ENCODE peak calls at places on chromosomes 1 and 21, in six cellular contexts. Q is H9, H is hepatocyte, J is mesenchymal stem cell, L is IMR-90, F is PC-9. U is an unnamed sample.

GRCh38 chr1:218350022-218350525 is 4.9 kb downstream of the TGFB2 start:
- DNase-seq in J (no peak), H (no peak), L (no peak), F (no peak), Q (no peak), U (no peak)

GRCh38 chr1:223670458-223671159 is 5.1 kb upstream of the CAPN8 start:
- DNase-seq in F (peak), Q (peak), L (peak), J (peak), H (peak), U (peak)

GRCh38 chr1:150186789-150187559 is 37.3 kb downstream of the PLEKHO1 start:
- DNase-seq in J (peak), F (peak), L (peak), H (peak), Q (no peak), U (peak)

GRCh38 chr1:62076286-62076685 is 118.4 kb upstream of the L1TD1 start:
- DNase-seq in L (peak), J (peak), F (peak), Q (no peak), H (peak), U (no peak)

GRCh38 chr1:168428063-168428731 is 115.6 kb downstream of the XCL2 start:
- DNase-seq in Q (peak), J (peak), F (no peak), H (peak), L (no peak), U (no peak)

GRCh38 chr1:36359911-36360310 is 25.8 kb downstream of the STK40 start:
- DNase-seq in J (peak), L (peak), Q (no peak), H (no peak), F (peak), U (peak)

GRCh38 chr1:28127617-28128257 is 39.3 kb upstream of the EYA3 start:
- DNase-seq in H (no peak), Q (no peak), L (no peak), J (no peak), F (no peak), U (no peak)

GRCh38 chr1:8472668-8473067 is 154.8 kb downstream of the SLC45A1 start:
- DNase-seq in L (no peak), J (no peak), F (peak), H (no peak), Q (no peak), U (no peak)

GRCh38 chr1:14631421-14631820 is 32.9 kb downstream of the KAZN start:
- DNase-seq in J (no peak), H (no peak), L (no peak), F (no peak), Q (no peak), U (no peak)

GRCh38 chr1:171740987-171741871 is 636 bp downstream of the VAMP4 start:
- DNase-seq in F (peak), H (peak), Q (no peak), J (peak), L (peak), U (peak)

GRCh38 chr21:27787046-27787445 is 820.2 kb upstream of the ADAMTS5 start:
- DNase-seq in J (no peak), L (peak), F (no peak), H (peak), Q (no peak), U (no peak)

GRCh38 chr1:108575241-108575850 is 15.4 kb downstream of the EEIG2 start:
- DNase-seq in Q (no peak), H (no peak), F (no peak), J (no peak), L (peak), U (no peak)

GRCh38 chr1:71587961-71588360 is 507.1 kb upstream of the ZRANB2 start:
- DNase-seq in J (peak), Q (no peak), L (peak), F (no peak), H (peak), U (peak)

GRCh38 chr1:203305809-203306088 is 430 bp downstream of the BTG2 start:
- DNase-seq in L (no peak), F (no peak), H (no peak), J (no peak), Q (no peak), U (no peak)

GRCh38 chr1:51661081-51661518 is 44.2 kb downstream of the OSBPL9 start:
- DNase-seq in F (peak), H (peak), J (peak), L (peak), Q (no peak), U (peak)

GRCh38 chr1:156444407-156445001 is 56.1 kb downstream of the MEF2D start:
- DNase-seq in L (no peak), H (no peak), F (peak), Q (no peak), J (peak), U (peak)

GRCh38 chr1:146012703-146013565 is 8.6 kb downstream of the HJV start:
- DNase-seq in H (peak), L (peak), F (peak), Q (no peak), J (peak), U (peak)

GRCh38 chr1:19342077-19342775 is 30.1 kb downstream of the SLC66A1 start:
- DNase-seq in Q (no peak), L (no peak), J (no peak), H (no peak), F (no peak), U (peak)

GRCh38 chr1:158003409-158003805 is 10.0 kb downstream of the KIRREL1 start:
- DNase-seq in H (no peak), L (peak), J (no peak), Q (no peak), F (no peak), U (no peak)

GRCh38 chr1:232143315-232143886 is 486.5 kb downstream of the SIPA1L2 start:
- DNase-seq in F (no peak), J (no peak), L (no peak), Q (no peak), H (no peak), U (no peak)

GRCh38 chr1:6497215-6497866 is 5.9 kb upstream of the PLEKHG5 start:
- DNase-seq in Q (peak), J (peak), H (peak), F (no peak), L (no peak), U (peak)

GRCh38 chr1:64986903-64987871 is 20.8 kb upstream of the JAK1 start:
- DNase-seq in F (peak), L (peak), J (peak), Q (no peak), H (peak), U (peak)

GRCh38 chr1:116064616-116065015 is 46.6 kb upstream of the MAB21L3 start:
- DNase-seq in Q (no peak), L (no peak), J (peak), F (no peak), H (no peak), U (no peak)

GRCh38 chr1:232793944-232794343 is 11.3 kb upstream of the MAP10 start:
- DNase-seq in L (peak), F (peak), H (peak), J (peak), Q (no peak), U (no peak)

GRCh38 chr1:7526196-7526866 is 244.8 kb upstream of the VAMP3 start:
- DNase-seq in H (no peak), J (no peak), F (no peak), L (no peak), Q (no peak), U (peak)

GRCh38 chr1:164605254-164606091 is 46.5 kb downstream of the PBX1 start:
- DNase-seq in J (no peak), Q (no peak), F (no peak), L (no peak), H (no peak), U (no peak)
- H3K4me2 ChIP-seq in J (no peak), Q (no peak), F (no peak), L (no peak), H (no peak), U (no peak)

GRCh38 chr1:205493241-205494085 is 11.0 kb upstream of the CDK18 start:
- DNase-seq in Q (no peak), J (peak), H (peak), L (peak), F (peak), U (no peak)

GRCh38 chr1:205492774-205493173 is 11.7 kb upstream of the CDK18 start:
- DNase-seq in Q (no peak), H (no peak), J (no peak), L (no peak), F (no peak), U (no peak)

GRCh38 chr1:205492201-205492667 is 12.2 kb upstream of the CDK18 start:
- DNase-seq in F (no peak), J (no peak), H (no peak), L (no peak), Q (no peak), U (no peak)

GRCh38 chr1:205495237-205495823 is 9.1 kb upstream of the CDK18 start:
- DNase-seq in Q (no peak), L (no peak), J (no peak), F (no peak), H (no peak), U (no peak)

GRCh38 chr1:205494119-205494518 is 10.3 kb upstream of the CDK18 start:
- DNase-seq in J (no peak), H (no peak), L (no peak), F (no peak), Q (no peak), U (no peak)
- H3K4me2 ChIP-seq in J (no peak), H (no peak), L (no peak), F (no peak), Q (no peak), U (no peak)

DNA sequence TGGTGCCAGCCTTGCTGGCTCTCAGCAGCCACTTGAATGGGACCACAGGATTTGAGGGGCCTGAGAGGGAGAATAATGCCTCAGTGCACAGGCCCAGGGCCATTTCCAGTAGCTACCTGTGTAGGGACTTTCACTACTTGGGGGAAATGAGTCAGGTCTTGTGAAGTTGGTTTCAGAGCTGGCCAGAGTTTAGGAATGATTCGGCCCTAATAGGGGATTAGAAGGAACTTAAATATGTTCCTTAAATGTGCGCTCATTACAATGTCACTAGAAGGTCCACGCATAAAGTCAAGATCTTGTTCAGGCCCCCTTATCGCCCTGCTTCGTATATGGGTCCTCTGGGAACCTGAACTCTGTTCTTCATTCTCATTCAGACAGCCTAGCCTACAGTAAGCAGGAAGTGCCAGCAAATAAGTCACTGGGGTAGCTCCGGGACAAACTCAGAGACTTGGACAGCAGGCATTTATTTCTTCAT is 5.6 kb upstream of the AKR1A1 start:
- DNase-seq in H (no peak), Q (no peak), L (no peak), F (no peak), J (no peak), U (peak)
- H3K4me2 ChIP-seq in H (no peak), Q (no peak), L (no peak), F (no peak), J (no peak), U (no peak)

DNA sequence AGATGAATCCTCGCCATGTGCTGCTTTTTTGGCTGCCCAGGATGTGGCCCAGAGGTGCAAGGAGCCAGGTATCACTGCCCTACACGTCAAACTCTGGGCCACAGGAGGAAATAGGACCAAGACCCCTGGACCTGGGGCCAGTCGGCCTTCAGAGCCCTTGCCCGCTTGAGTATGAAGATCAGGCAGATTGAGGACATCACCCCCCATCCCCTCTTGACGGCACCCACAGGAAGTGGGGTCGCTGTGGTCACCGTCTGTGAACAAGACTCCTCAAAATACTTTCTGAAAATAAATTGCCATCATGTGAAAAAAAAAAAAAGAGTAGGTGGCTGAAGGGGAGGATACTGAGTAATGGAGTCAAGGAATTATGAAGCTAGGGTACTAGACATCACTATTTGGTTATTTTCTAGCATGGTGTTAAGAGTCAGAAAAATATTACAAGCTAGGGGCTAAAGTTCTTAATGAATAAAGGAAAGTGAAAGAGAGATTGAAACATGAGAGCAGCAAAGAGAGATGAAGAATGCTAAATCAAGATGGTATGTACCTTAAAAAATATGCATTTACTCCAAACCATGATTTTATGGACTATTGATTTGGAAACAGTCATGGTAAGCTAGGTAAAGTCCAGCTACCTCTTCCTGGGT is 84.9 kb downstream of the CLEC20A start:
- DNase-seq in H (no peak), Q (no peak), J (no peak), L (no peak), F (no peak), U (no peak)
- H3K4me2 ChIP-seq in H (no peak), Q (no peak), J (no peak), L (peak), F (no peak), U (no peak)

DNA sequence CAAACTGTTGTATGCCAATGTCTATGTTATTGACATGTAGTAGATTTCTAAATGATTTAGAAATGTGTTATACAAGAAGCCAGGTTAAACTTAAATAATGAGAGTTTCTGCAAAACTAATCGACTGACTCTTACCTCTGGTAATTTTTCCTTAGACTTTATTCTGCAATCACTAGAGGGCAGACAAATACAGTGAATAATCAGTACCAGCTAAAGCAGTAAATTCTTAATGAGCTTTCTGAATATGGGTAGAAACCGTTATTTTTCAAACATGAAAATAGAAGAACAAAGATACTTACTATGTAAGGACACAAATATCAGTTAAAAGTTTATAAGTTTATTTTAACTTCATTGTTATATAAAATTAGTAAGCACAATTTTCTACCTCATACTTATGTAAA is 97.9 kb upstream of the RGS1 start:
- DNase-seq in H (peak), F (peak), Q (no peak), J (peak), L (peak), U (no peak)
- H3K4me2 ChIP-seq in H (no peak), F (no peak), Q (no peak), J (no peak), L (no peak), U (no peak)

GRCh38 chr1:68228833-68229232 is 3.5 kb downstream of the WLS start:
- DNase-seq in F (no peak), H (no peak), L (peak), J (peak), Q (no peak), U (no peak)
- H3K4me2 ChIP-seq in F (no peak), H (peak), L (peak), J (peak), Q (no peak), U (peak)

U was measured in trophoblast cell.